ENCODE peak calls at places on chromosomes 1 and 21, in seven cellular contexts. G is fibroblast of lung, Y is breast epithelium, V is esophagus squamous epithelium, F is stomach, A is GM23338, T is upper lobe of right lung. K is an unnamed sample.

GRCh38 chr21:15264084-15264483 is 199.3 kb upstream of the NRIP1 start:
- DNase-seq in G (no peak), Y (no peak), V (no peak), F (no peak), A (no peak), T (no peak), K (no peak)

GRCh38 chr1:186175588-186175987 is 199.5 kb downstream of the TPR start:
- DNase-seq in G (peak; percentile 20), Y (no peak), V (no peak), F (no peak), A (no peak), T (no peak), K (no peak)

GRCh38 chr1:161427733-161428516 is 60.2 kb upstream of the CFAP126 start:
- DNase-seq in G (peak; percentile 65), Y (no peak), V (no peak), F (no peak), A (peak; percentile 73), T (no peak), K (peak; percentile 83)

GRCh38 chr1:240998441-240999015 is 358.5 kb downstream of the RGS7 start:
- DNase-seq in G (no peak), Y (no peak), V (no peak), F (no peak), A (no peak), T (no peak), K (no peak)

GRCh38 chr21:43903451-43904091 is 38.5 kb downstream of the AGPAT3 start:
- DNase-seq in G (peak; percentile 53), Y (peak; percentile 52), V (no peak), F (peak; percentile 76), A (no peak), T (peak; percentile 82), K (no peak)

GRCh38 chr1:29639741-29640427 is 403.6 kb downstream of the PTPRU start:
- DNase-seq in G (peak; percentile 22), Y (peak; percentile 45), V (no peak), F (no peak), A (no peak), T (no peak), K (peak; percentile 47)

GRCh38 chr1:50611675-50612074 is 188.4 kb upstream of the DMRTA2 start:
- DNase-seq in G (no peak), Y (no peak), V (no peak), F (no peak), A (no peak), T (no peak), K (no peak)

GRCh38 chr1:68916227-68916853 is 419.5 kb upstream of the DEPDC1 start:
- DNase-seq in G (peak; percentile 87), Y (no peak), V (no peak), F (peak; percentile 30), A (no peak), T (no peak), K (no peak)

GRCh38 chr1:27609618-27610240 is 5.8 kb upstream of the AHDC1 start:
- DNase-seq in G (no peak), Y (no peak), V (no peak), F (no peak), A (no peak), T (no peak), K (no peak)

GRCh38 chr1:171179323-171180227 is 5.5 kb upstream of the FMO2 start:
- DNase-seq in G (no peak), Y (no peak), V (no peak), F (no peak), A (no peak), T (no peak), K (no peak)

GRCh38 chr1:38228718-38229117 is 182.1 kb upstream of the POU3F1 start:
- DNase-seq in G (no peak), Y (no peak), V (no peak), F (no peak), A (no peak), T (no peak), K (no peak)

GRCh38 chr1:22122273-22123070 is 20.4 kb downstream of the WNT4 start:
- DNase-seq in G (no peak), Y (no peak), V (no peak), F (no peak), A (no peak), T (no peak), K (no peak)

GRCh38 chr1:83554174-83554573 is 444.8 kb downstream of the TTLL7 start:
- DNase-seq in G (no peak), Y (no peak), V (no peak), F (no peak), A (peak; percentile 54), T (no peak), K (peak; percentile 80)

GRCh38 chr1:205543351-205544305 is 39.2 kb downstream of the CDK18 start:
- DNase-seq in G (peak; percentile 59), Y (peak; percentile 81), V (no peak), F (peak; percentile 82), A (peak; percentile 95), T (peak; percentile 87), K (peak; percentile 94)

GRCh38 chr1:228323401-228323800 is 83.2 kb downstream of the TRIM11 start:
- DNase-seq in G (no peak), Y (no peak), V (no peak), F (peak; percentile 19), A (no peak), T (no peak), K (no peak)

GRCh38 chr1:230079211-230079590 is 12.2 kb downstream of the GALNT2 start:
- DNase-seq in G (no peak), Y (no peak), V (no peak), F (no peak), A (no peak), T (no peak), K (no peak)

GRCh38 chr1:81430955-81431646 is 369.6 kb upstream of the ADGRL2 start:
- DNase-seq in G (no peak), Y (no peak), V (no peak), F (no peak), A (peak; percentile 64), T (no peak), K (peak; percentile 56)

GRCh38 chr1:950268-950667 is 8.8 kb downstream of the NOC2L start:
- DNase-seq in G (no peak), Y (no peak), V (no peak), F (no peak), A (no peak), T (no peak), K (no peak)

GRCh38 chr1:42380617-42381423 is at the start of gene RIMKLA:
- DNase-seq in G (peak; percentile 6), Y (no peak), V (no peak), F (peak; percentile 69), A (peak; percentile 82), T (peak; percentile 81), K (peak; percentile 90)

GRCh38 chr1:12169442-12170135 is 2.8 kb downstream of the TNFRSF1B start:
- DNase-seq in G (no peak), Y (no peak), V (no peak), F (no peak), A (no peak), T (no peak), K (no peak)
- H3K4me3 ChIP-seq in G (no peak overlapping the region), Y (no peak overlapping the region), V (no peak overlapping the region), F (no peak overlapping the region), A (no peak overlapping the region), T (no peak overlapping the region), K (no peak overlapping the region)

DNA sequence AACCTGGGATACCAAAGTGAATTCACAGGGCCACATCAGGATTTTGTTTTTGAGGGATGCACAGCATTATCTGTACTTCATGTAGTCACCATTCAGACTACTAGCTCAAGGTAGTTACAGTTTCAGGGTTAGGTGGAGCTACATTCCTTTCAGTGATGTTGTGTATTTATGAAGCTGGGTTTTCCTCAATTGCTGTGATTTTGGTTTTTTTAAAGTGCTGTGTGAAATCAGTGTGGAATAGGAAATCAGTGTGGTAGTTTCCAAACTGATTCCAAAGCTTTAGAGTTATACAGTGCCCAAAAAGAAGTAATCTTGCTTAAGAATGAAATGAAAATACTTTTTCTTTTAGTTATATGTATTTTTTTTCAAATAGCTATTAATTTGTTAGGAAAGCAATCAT is 95.8 kb downstream of the PKN2 start:
- DNase-seq in G (no peak), Y (no peak), V (no peak), F (no peak), A (no peak), T (no peak), K (no peak)
- H3K36me3 ChIP-seq in G (no peaks in the 10 kb centered on the region), Y (no peaks in the 10 kb centered on the region), V (no peaks in the 10 kb centered on the region), F (peaks cover 43% of the 10 kb centered on the region), A (no peaks in the 10 kb centered on the region), T (peaks cover 40% of the 10 kb centered on the region), K (peaks cover 39% of the 10 kb centered on the region)

GRCh38 chr1:93109578-93109977 is 30.5 kb downstream of the MTF2 start:
- DNase-seq in G (no peak), Y (no peak), V (no peak), F (no peak), A (no peak), T (no peak), K (no peak)

GRCh38 chr1:93114403-93114802 is 35.3 kb downstream of the MTF2 start:
- DNase-seq in G (peak; percentile 3), Y (no peak), V (no peak), F (no peak), A (no peak), T (no peak), K (no peak)

GRCh38 chr1:93113127-93113526 is 34.0 kb downstream of the MTF2 start:
- DNase-seq in G (no peak), Y (no peak), V (no peak), F (no peak), A (no peak), T (no peak), K (no peak)

GRCh38 chr1:93111065-93111464 is 32.0 kb downstream of the MTF2 start:
- DNase-seq in G (no peak), Y (no peak), V (no peak), F (no peak), A (no peak), T (no peak), K (no peak)

DNA sequence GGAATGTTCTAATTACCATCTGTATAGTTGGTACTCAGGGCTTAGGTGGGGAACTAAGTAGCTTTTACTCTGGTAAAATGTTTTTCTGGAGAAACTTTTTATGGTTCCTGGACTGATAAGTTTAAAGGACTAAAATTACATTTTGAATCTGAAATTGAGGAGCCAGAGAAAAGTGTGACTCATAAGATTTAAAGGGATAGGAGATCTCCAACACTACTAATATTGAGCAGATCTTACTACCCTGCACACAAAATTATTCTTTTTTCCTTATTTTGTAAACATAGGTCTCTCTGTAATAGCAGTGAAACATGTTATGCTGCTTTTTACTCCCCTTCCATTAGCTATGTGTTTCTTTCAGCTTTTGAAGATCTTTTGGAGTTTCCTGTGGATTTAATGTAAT is 32.5 kb downstream of the MTF2 start:
- DNase-seq in G (peak; percentile 15), Y (no peak), V (no peak), F (no peak), A (no peak), T (no peak), K (no peak)
- H3K4me3 ChIP-seq in G (no peak overlapping the region), Y (no peak overlapping the region), V (no peak overlapping the region), F (no peak overlapping the region), A (peak overlapping the region; percentile 11), T (no peak overlapping the region), K (no peak overlapping the region)

GRCh38 chr1:44220755-44221154 is 7.5 kb downstream of the DMAP1 start:
- DNase-seq in G (no peak), Y (no peak), V (no peak), F (no peak), A (no peak), T (no peak), K (no peak)

GRCh38 chr1:44219301-44219626 is 6.0 kb downstream of the DMAP1 start:
- DNase-seq in G (no peak), Y (no peak), V (no peak), F (no peak), A (no peak), T (no peak), K (no peak)

GRCh38 chr1:44221793-44222192 is 8.5 kb downstream of the DMAP1 start:
- DNase-seq in G (no peak), Y (no peak), V (no peak), F (no peak), A (no peak), T (no peak), K (no peak)

GRCh38 chr1:44218503-44219300 is 5.4 kb downstream of the DMAP1 start:
- DNase-seq in G (no peak), Y (no peak), V (no peak), F (no peak), A (no peak), T (no peak), K (no peak)

GRCh38 chr1:44220001-44220751 is 6.9 kb downstream of the DMAP1 start:
- DNase-seq in G (peak; percentile 54), Y (no peak), V (no peak), F (no peak), A (no peak), T (no peak), K (no peak)
- H3K36me3 ChIP-seq in G (peaks cover 20% of the 10 kb centered on the region), Y (no peaks in the 10 kb centered on the region), V (peaks cover 24% of the 10 kb centered on the region), F (peaks cover 66% of the 10 kb centered on the region), A (peaks cover 10% of the 10 kb centered on the region), T (peaks cover 56% of the 10 kb centered on the region), K (peaks cover 59% of the 10 kb centered on the region)

K was measured in endodermal cell.